ENCODE peak calls at places on chromosomes 4 and X, in nine cellular contexts. C is astrocyte, O is GM23248, Z is GM12878, V is mammary epithelial cell, W is DND-41, K is SK-N-SH, N is mesendoderm, Q is PC-3. P is an unnamed sample.
A peak's percentile ranks its signal among the peaks of the same experiment; 100 is the strongest.

GRCh38 chr4:88672987-88673386 is 24.6 kb downstream of the NAP1L5 start:
- DNase-seq in Z (no peak), K (peak; percentile 17), W (peak; percentile 23), O (peak; percentile 54), N (peak; percentile 60), C (no peak), Q (peak; percentile 46), V (peak; percentile 10), P (no peak)

GRCh38 chr4:94447754-94448411 is 3.9 kb upstream of the PDLIM5 start:
- DNase-seq in N (no peak), O (peak; percentile 42), Z (no peak), W (no peak), V (peak; percentile 58), K (no peak), Q (peak; percentile 36), C (no peak), P (no peak)

GRCh38 chr4:78938474-78938867 is 767 bp downstream of the PAQR3 start:
- DNase-seq in N (no peak), Q (no peak), K (no peak), Z (no peak), C (no peak), O (peak; percentile 50), W (no peak), V (no peak), P (no peak)

GRCh38 chr4:152369203-152369902 is 166.5 kb downstream of the FBXW7 start:
- DNase-seq in W (no peak), K (no peak), O (no peak), Z (no peak), N (no peak), V (no peak), C (no peak), Q (no peak), P (no peak)

GRCh38 chr4:47106561-47106960 is 75.2 kb downstream of the GABRB1 start:
- DNase-seq in O (no peak), V (no peak), N (no peak), C (peak; percentile 43), Q (no peak), Z (no peak), W (no peak), K (no peak), P (no peak)

GRCh38 chr4:140427919-140428471 is 547 bp upstream of the CLGN start:
- DNase-seq in Z (no peak), C (no peak), N (peak; percentile 78), O (peak; percentile 1), Q (no peak), W (no peak), K (no peak), V (no peak), P (no peak)

GRCh38 chrX:13673016-13673415 is 15.9 kb upstream of the RAB9A start:
- DNase-seq in V (no peak), W (no peak), Q (no peak), C (no peak), K (no peak), Z (no peak), N (no peak), O (no peak), P (no peak)

GRCh38 chrX:136028383-136028984 is 43.2 kb downstream of the SLC9A6 start:
- DNase-seq in Z (no peak), O (peak; percentile 65), K (peak; percentile 47), W (no peak), N (peak; percentile 41), C (peak; percentile 50), Q (peak; percentile 80), V (peak; percentile 53), P (peak; percentile 58)

GRCh38 chr4:163251204-163251603 is 81.2 kb downstream of the NPY1R start:
- DNase-seq in K (peak; percentile 8), Q (peak; percentile 32), V (no peak), C (no peak), N (peak; percentile 55), W (no peak), Z (no peak), O (peak; percentile 1), P (no peak)

GRCh38 chr4:10524196-10524833 is 67.1 kb upstream of the ZNF518B start:
- DNase-seq in K (no peak), W (no peak), N (no peak), V (peak; percentile 58), C (no peak), Q (no peak), O (no peak), Z (no peak), P (no peak)

GRCh38 chrX:21747523-21747922 is 10.4 kb downstream of the SMPX start:
- DNase-seq in Z (no peak), O (peak; percentile 24), W (no peak), C (no peak), V (no peak), N (peak; percentile 56), K (no peak), Q (no peak), P (no peak)
- H3K4me3 ChIP-seq in Z (no peak overlapping the region), O (no peak overlapping the region), W (no peak overlapping the region), C (no peak overlapping the region), V (no peak overlapping the region), N (no peak overlapping the region), K (no peak overlapping the region), Q (no peak overlapping the region), P (no peak overlapping the region)

GRCh38 chr4:150986085-150986484 is 29.0 kb downstream of the LRBA start:
- DNase-seq in Z (no peak), K (no peak), N (no peak), V (no peak), C (no peak), Q (no peak), O (no peak), W (no peak), P (no peak)

GRCh38 chr4:150982557-150983233 is 32.4 kb downstream of the LRBA start:
- DNase-seq in Q (no peak), V (no peak), N (no peak), W (no peak), Z (no peak), C (peak; percentile 38), O (peak; percentile 8), K (no peak), P (no peak)

GRCh38 chr4:150988238-150988637 is 26.8 kb downstream of the LRBA start:
- DNase-seq in K (no peak), W (no peak), V (no peak), N (no peak), C (no peak), Q (no peak), Z (no peak), O (no peak), P (no peak)

GRCh38 chr4:150990993-150991392 is 24.1 kb downstream of the LRBA start:
- DNase-seq in N (no peak), K (no peak), W (no peak), C (no peak), V (no peak), Q (no peak), O (no peak), Z (no peak), P (no peak)

GRCh38 chr4:150987204-150987603 is 27.9 kb downstream of the LRBA start:
- DNase-seq in C (no peak), W (no peak), K (no peak), V (no peak), O (no peak), Q (no peak), Z (no peak), N (no peak), P (no peak)
- H3K79me2 ChIP-seq in C (peaks cover 7% of the 10 kb centered on the region), W (peaks cover 12% of the 10 kb centered on the region), K (peaks cover 5% of the 10 kb centered on the region), V (peaks cover 82% of the 10 kb centered on the region), O (no peaks in the 10 kb centered on the region), Q (peaks cover 47% of the 10 kb centered on the region), Z (peaks cover 27% of the 10 kb centered on the region), N (peaks cover 11% of the 10 kb centered on the region), P (peaks cover 33% of the 10 kb centered on the region)

DNA sequence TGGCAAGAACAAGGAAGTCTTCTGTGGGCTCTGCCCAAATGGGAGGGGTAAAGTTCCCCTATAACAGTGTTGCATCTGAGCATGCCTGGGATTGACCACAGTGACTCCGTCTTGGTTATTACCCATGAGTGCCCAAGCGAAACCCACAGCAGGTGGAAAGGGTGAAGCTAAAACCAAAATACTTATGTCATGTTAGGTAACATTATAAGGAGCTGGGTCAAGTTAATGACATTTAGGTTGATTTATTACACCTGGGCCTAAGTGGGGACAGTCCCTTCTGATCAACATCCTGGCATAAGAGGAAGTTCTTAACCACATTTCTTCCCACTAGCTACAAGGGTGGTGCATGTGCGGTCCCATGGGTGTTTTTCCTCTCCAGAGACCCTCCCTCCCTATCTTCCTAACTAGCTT is 1.3 kb upstream of the ZNF732 start:
- DNase-seq in V (no peak), W (peak; percentile 64), N (no peak), K (no peak), C (no peak), O (no peak), Z (peak; percentile 73), Q (no peak), P (no peak)
- H3K4me2 ChIP-seq in V (no peak overlapping the region), W (peak overlapping the region; percentile 28), N (no peak overlapping the region), K (no peak overlapping the region), C (no peak overlapping the region), O (no peak overlapping the region), Z (no peak overlapping the region), Q (no peak overlapping the region), P (no peak overlapping the region)

GRCh38 chr4:174865418-174865985 is 36.5 kb upstream of the GLRA3 start:
- DNase-seq in N (no peak), V (no peak), W (no peak), K (no peak), Z (no peak), Q (peak; percentile 37), O (no peak), C (no peak), P (no peak)

GRCh38 chr4:174864031-174864430 is 35.0 kb upstream of the GLRA3 start:
- DNase-seq in W (no peak), O (no peak), K (no peak), N (no peak), V (no peak), Z (no peak), C (no peak), Q (no peak), P (no peak)

GRCh38 chr4:174855043-174855442 is 26.0 kb upstream of the GLRA3 start:
- DNase-seq in K (no peak), Q (no peak), Z (no peak), V (no peak), N (no peak), W (no peak), C (no peak), O (no peak), P (no peak)

DNA sequence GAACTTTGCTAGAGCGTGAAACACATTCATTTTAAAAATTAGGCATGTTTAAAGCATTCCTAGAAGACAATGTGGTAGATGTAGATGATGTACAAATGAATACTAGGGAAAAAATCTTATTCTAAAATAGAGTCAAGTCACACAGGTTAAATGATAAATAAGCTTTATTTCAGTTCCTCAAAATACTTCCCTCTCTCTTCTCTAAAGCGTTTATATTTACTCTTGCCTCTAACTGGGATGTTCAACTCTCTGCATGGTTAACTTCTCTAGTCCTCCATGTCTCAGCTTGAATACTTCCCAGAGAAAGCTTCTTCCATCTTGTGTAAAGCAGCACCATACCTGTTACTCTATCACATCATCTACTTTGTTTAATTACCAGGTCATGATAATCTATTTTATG is 30.9 kb upstream of the GLRA3 start:
- DNase-seq in K (no peak), Z (no peak), O (no peak), W (no peak), Q (no peak), C (no peak), V (no peak), N (no peak), P (no peak)
- H3K4me3 ChIP-seq in K (no peak overlapping the region), Z (no peak overlapping the region), O (no peak overlapping the region), W (no peak overlapping the region), Q (no peak overlapping the region), C (no peak overlapping the region), V (no peak overlapping the region), N (no peak overlapping the region), P (no peak overlapping the region)

GRCh38 chr4:102311407-102311806 is 33.9 kb downstream of the SLC39A8 start:
- DNase-seq in V (no peak), C (no peak), Q (no peak), N (no peak), W (no peak), O (no peak), K (no peak), Z (no peak), P (no peak)
- H3K79me2 ChIP-seq in V (no peaks in the 10 kb centered on the region), C (no peaks in the 10 kb centered on the region), Q (no peaks in the 10 kb centered on the region), N (no peaks in the 10 kb centered on the region), W (peaks cover 14% of the 10 kb centered on the region), O (no peaks in the 10 kb centered on the region), K (no peaks in the 10 kb centered on the region), Z (no peaks in the 10 kb centered on the region), P (no peaks in the 10 kb centered on the region)

P was measured in PC-9.